ENCODE peak calls at places on chromosomes 6 and 20, in ten cellular contexts. E is CD8-positive, alpha-beta memory T cell; Y is fibroblast of pulmonary artery; I is SJSA1; Z is breast epithelium; A is HFF-Myc; Q is astrocyte of the spinal cord; G is gastrocnemius medialis; S is psoas muscle; D is left ventricle myocardium inferior. R is an unnamed sample.

GRCh38 chr20:24989162-24989561 is 3.4 kb downstream of the APMAP start:
- DNase-seq in E (no peak), Y (no peak), I (no peak), Z (no peak), A (no peak), Q (no peak), G (peak), S (peak), D (no peak), R (no peak)

GRCh38 chr6:75118925-75119515 is 86.8 kb downstream of the COL12A1 start:
- DNase-seq in E (no peak), Y (no peak), I (no peak), Z (no peak), A (no peak), Q (no peak), G (no peak), S (no peak), D (no peak), R (no peak)

GRCh38 chr6:11810039-11810541 is 31.5 kb upstream of the ADTRP start:
- DNase-seq in E (no peak), Y (peak), I (peak), Z (no peak), A (peak), Q (peak), G (peak), S (peak), D (peak), R (peak)

GRCh38 chr20:25540273-25540672 is 45.1 kb downstream of the NINL start:
- DNase-seq in E (no peak), Y (peak), I (no peak), Z (no peak), A (no peak), Q (peak), G (no peak), S (no peak), D (peak), R (no peak)

GRCh38 chr6:10901751-10902150 is 14.9 kb downstream of the SYCP2L start:
- DNase-seq in E (no peak), Y (no peak), I (no peak), Z (no peak), A (no peak), Q (no peak), G (no peak), S (no peak), D (no peak), R (no peak)

GRCh38 chr6:125787791-125788190 is 3.0 kb upstream of the NCOA7 start:
- DNase-seq in E (no peak), Y (peak), I (no peak), Z (no peak), A (no peak), Q (peak), G (no peak), S (no peak), D (no peak), R (no peak)

GRCh38 chr6:162887981-162888689 is 160.4 kb downstream of the PACRG start:
- DNase-seq in E (no peak), Y (no peak), I (no peak), Z (no peak), A (no peak), Q (no peak), G (peak), S (no peak), D (peak), R (no peak)

GRCh38 chr6:107102414-107102805 is 12.9 kb downstream of the BEND3 start:
- DNase-seq in E (no peak), Y (no peak), I (no peak), Z (no peak), A (no peak), Q (no peak), G (no peak), S (no peak), D (no peak), R (peak)

GRCh38 chr6:46437671-46438221 is 53.5 kb downstream of the RCAN2 start:
- DNase-seq in E (no peak), Y (no peak), I (peak), Z (no peak), A (no peak), Q (peak), G (peak), S (no peak), D (no peak), R (no peak)

GRCh38 chr6:166541876-166542579 is 44.5 kb downstream of the RAMACL start:
- DNase-seq in E (no peak), Y (no peak), I (peak), Z (no peak), A (no peak), Q (no peak), G (no peak), S (no peak), D (no peak), R (peak)

GRCh38 chr6:170184324-170184723 is 106.6 kb downstream of the DLL1 start:
- DNase-seq in E (no peak), Y (no peak), I (no peak), Z (no peak), A (no peak), Q (no peak), G (no peak), S (no peak), D (no peak), R (no peak)

GRCh38 chr6:169812257-169812644 is 60.8 kb downstream of the ERMARD start:
- DNase-seq in E (no peak), Y (no peak), I (no peak), Z (no peak), A (no peak), Q (no peak), G (no peak), S (no peak), D (no peak), R (no peak)

GRCh38 chr6:39887692-39888450 is 46.4 kb downstream of the MOCS1 start:
- DNase-seq in E (no peak), Y (peak), I (peak), Z (no peak), A (peak), Q (peak), G (peak), S (peak), D (peak), R (no peak)

GRCh38 chr20:10502098-10502526 is 67.0 kb downstream of the SLX4IP start:
- DNase-seq in E (peak), Y (no peak), I (no peak), Z (no peak), A (no peak), Q (no peak), G (no peak), S (no peak), D (no peak), R (no peak)

GRCh38 chr6:127298475-127298874 is 31.8 kb downstream of the RNF146 start:
- DNase-seq in E (no peak), Y (peak), I (no peak), Z (no peak), A (no peak), Q (no peak), G (no peak), S (no peak), D (no peak), R (no peak)

GRCh38 chr6:3451498-3451897 is 5.4 kb downstream of the SLC22A23 start:
- DNase-seq in E (no peak), Y (peak), I (no peak), Z (no peak), A (no peak), Q (no peak), G (no peak), S (no peak), D (no peak), R (no peak)

GRCh38 chr6:63486196-63486595 is 86.1 kb upstream of the LOC128125822 start:
- DNase-seq in E (no peak), Y (no peak), I (no peak), Z (no peak), A (no peak), Q (no peak), G (no peak), S (no peak), D (no peak), R (no peak)

GRCh38 chr6:165644586-165645266 is 18.3 kb downstream of the PDE10A start:
- DNase-seq in E (no peak), Y (no peak), I (no peak), Z (no peak), A (no peak), Q (no peak), G (no peak), S (no peak), D (no peak), R (no peak)

GRCh38 chr6:81023007-81023582 is 729.4 kb downstream of the TENT5A start:
- DNase-seq in E (no peak), Y (peak), I (no peak), Z (no peak), A (peak), Q (peak), G (no peak), S (no peak), D (no peak), R (no peak)

GRCh38 chr6:18632670-18633410 is 245.7 kb downstream of the RNF144B start:
- DNase-seq in E (no peak), Y (peak), I (no peak), Z (no peak), A (peak), Q (peak), G (no peak), S (no peak), D (no peak), R (no peak)

GRCh38 chr6:32954212-32954745 is 1.4 kb upstream of the HLA-DMA start:
- DNase-seq in E (no peak), Y (no peak), I (no peak), Z (no peak), A (no peak), Q (no peak), G (no peak), S (no peak), D (no peak), R (no peak)

GRCh38 chr6:44676826-44677433 is 289.4 kb downstream of the CDC5L start:
- DNase-seq in E (no peak), Y (no peak), I (no peak), Z (no peak), A (no peak), Q (no peak), G (no peak), S (no peak), D (no peak), R (no peak)

GRCh38 chr6:125867483-125867935 is 76.7 kb downstream of the NCOA7 start:
- DNase-seq in E (no peak), Y (peak), I (peak), Z (peak), A (peak), Q (peak), G (no peak), S (no peak), D (no peak), R (no peak)

GRCh38 chr6:89034586-89035251 is 45.8 kb upstream of the PNRC1 start:
- DNase-seq in E (no peak), Y (peak), I (no peak), Z (no peak), A (no peak), Q (peak), G (peak), S (no peak), D (peak), R (no peak)

GRCh38 chr6:101747711-101748110 is 354.2 kb downstream of the GRIK2 start:
- DNase-seq in E (no peak), Y (peak), I (no peak), Z (no peak), A (no peak), Q (no peak), G (no peak), S (no peak), D (no peak), R (no peak)

GRCh38 chr20:62376112-62377063 is 9.3 kb upstream of the LAMA5 start:
- DNase-seq in E (no peak), Y (peak), I (peak), Z (no peak), A (no peak), Q (no peak), G (peak), S (peak), D (no peak), R (no peak)

GRCh38 chr6:15534970-15535369 is 127.9 kb downstream of the DTNBP1 start:
- DNase-seq in E (no peak), Y (no peak), I (no peak), Z (no peak), A (no peak), Q (no peak), G (no peak), S (no peak), D (no peak), R (no peak)

GRCh38 chr6:37396571-37397185 is 36.3 kb upstream of the CMTR1 start:
- DNase-seq in E (no peak), Y (peak), I (peak), Z (no peak), A (no peak), Q (peak), G (no peak), S (no peak), D (no peak), R (no peak)

GRCh38 chr6:1913572-1913971 is 303.9 kb downstream of the FOXC1 start:
- DNase-seq in E (no peak), Y (no peak), I (no peak), Z (no peak), A (no peak), Q (no peak), G (no peak), S (no peak), D (no peak), R (no peak)

GRCh38 chr6:34030831-34031566 is 114.9 kb downstream of the GRM4 start:
- DNase-seq in E (no peak), Y (no peak), I (no peak), Z (no peak), A (no peak), Q (no peak), G (no peak), S (no peak), D (no peak), R (no peak)

GRCh38 chr6:11328613-11329247 is 96.3 kb upstream of the NEDD9 start:
- DNase-seq in E (no peak), Y (peak), I (no peak), Z (no peak), A (no peak), Q (peak), G (no peak), S (no peak), D (no peak), R (no peak)

GRCh38 chr6:89044988-89045387 is 35.6 kb upstream of the PNRC1 start:
- DNase-seq in E (no peak), Y (no peak), I (no peak), Z (no peak), A (no peak), Q (no peak), G (no peak), S (no peak), D (peak), R (no peak)

DNA sequence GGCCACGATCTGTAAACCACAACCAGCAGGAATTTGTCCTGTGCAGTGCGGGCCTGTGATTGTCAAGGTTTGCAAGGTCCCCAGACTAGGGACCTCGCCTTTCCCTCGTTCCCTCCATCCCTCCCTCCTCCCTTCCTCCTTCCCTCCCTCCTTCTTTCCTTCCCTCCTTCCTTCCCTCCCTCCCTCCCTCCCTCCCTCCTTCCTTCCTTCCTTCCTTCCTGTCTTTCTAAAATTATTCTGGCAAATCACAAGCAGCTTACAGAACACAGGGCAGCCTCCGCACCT is 205.2 kb upstream of the RIN2 start:
- DNase-seq in E (no peak), Y (no peak), I (no peak), Z (no peak), A (no peak), Q (no peak), G (no peak), S (no peak), D (no peak), R (no peak)
- H3K4me3 ChIP-seq in E (no peak), Y (no peak), I (no peak), Z (no peak), A (no peak), Q (no peak), G (no peak), S (no peak), D (no peak), R (no peak)

GRCh38 chr20:22557403-22558276 is 26.7 kb downstream of the FOXA2 start:
- DNase-seq in E (no peak), Y (no peak), I (no peak), Z (no peak), A (no peak), Q (no peak), G (no peak), S (no peak), D (no peak), R (no peak)

GRCh38 chr20:22556565-22557056 is 27.8 kb downstream of the FOXA2 start:
- DNase-seq in E (no peak), Y (no peak), I (no peak), Z (no peak), A (no peak), Q (no peak), G (no peak), S (no peak), D (no peak), R (no peak)

GRCh38 chr20:22559711-22560305 is 24.6 kb downstream of the FOXA2 start:
- DNase-seq in E (no peak), Y (no peak), I (no peak), Z (no peak), A (no peak), Q (no peak), G (no peak), S (no peak), D (no peak), R (no peak)

GRCh38 chr20:22555791-22556564 is 28.4 kb downstream of the FOXA2 start:
- DNase-seq in E (no peak), Y (no peak), I (no peak), Z (no peak), A (no peak), Q (no peak), G (no peak), S (no peak), D (no peak), R (no peak)

DNA sequence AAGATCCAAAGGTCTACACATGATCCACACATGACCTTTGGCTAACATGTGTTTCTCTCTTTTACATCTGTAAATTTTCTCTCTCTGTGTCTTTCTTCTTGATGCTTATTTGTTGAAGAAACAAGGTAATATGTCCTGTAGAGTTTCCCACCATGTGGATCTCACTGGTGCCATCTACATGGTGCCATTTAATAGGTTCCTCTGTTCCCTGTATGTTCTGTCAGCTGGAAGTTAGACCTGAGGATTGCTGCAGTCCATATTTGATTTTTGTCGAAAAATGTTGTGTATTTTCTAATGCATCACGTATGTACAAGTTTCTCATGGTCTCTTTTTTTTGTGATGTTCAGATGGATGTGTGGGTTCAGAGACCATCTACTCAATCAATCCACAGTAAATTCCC is 30.0 kb downstream of the FOXA2 start:
- DNase-seq in E (no peak), Y (no peak), I (no peak), Z (no peak), A (no peak), Q (no peak), G (no peak), S (no peak), D (no peak), R (no peak)
- H3K4me3 ChIP-seq in E (no peak), Y (no peak), I (no peak), Z (no peak), A (no peak), Q (no peak), G (no peak), S (no peak), D (no peak), R (no peak)

GRCh38 chr6:23981923-23982322 is 144.1 kb upstream of the NRSN1 start:
- DNase-seq in E (no peak), Y (no peak), I (no peak), Z (no peak), A (no peak), Q (no peak), G (no peak), S (no peak), D (no peak), R (no peak)
- H3K4me3 ChIP-seq in E (no peak), Y (no peak), I (no peak), Z (no peak), A (no peak), Q (no peak), G (no peak), S (no peak), D (no peak), R (no peak)

GRCh38 chr6:110357298-110357695 is 852 bp downstream of the METTL24 start:
- DNase-seq in E (no peak), Y (peak), I (no peak), Z (no peak), A (no peak), Q (no peak), G (no peak), S (no peak), D (no peak), R (no peak)
- H3K4me3 ChIP-seq in E (peak), Y (peak), I (no peak), Z (peak), A (peak), Q (peak), G (peak), S (peak), D (peak), R (peak)

DNA sequence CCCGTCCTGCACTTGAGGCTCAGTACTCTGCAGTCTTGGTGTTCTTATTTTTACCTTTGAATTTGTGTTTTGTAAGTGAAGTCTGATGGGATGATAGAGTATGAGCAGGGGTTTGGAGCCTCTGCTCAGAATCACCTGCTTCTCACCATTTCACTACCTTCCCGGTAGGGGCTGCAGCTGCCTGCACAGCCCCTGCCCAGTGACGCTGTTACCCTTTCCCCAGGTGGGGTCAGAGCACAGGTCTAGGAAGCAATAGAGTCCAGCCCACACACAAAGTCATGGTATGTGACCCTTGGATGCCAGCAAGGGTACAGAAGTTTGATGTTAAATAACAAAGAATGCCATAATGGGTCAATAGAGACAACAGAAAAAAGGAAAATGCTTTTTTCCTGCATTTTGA is 101.8 kb upstream of the TCF21 start:
- DNase-seq in E (no peak), Y (no peak), I (no peak), Z (no peak), A (no peak), Q (no peak), G (no peak), S (no peak), D (no peak), R (no peak)
- H3K4me3 ChIP-seq in E (no peak), Y (no peak), I (no peak), Z (no peak), A (no peak), Q (no peak), G (no peak), S (no peak), D (no peak), R (no peak)

GRCh38 chr6:84260926-84261325 is 33.5 kb upstream of the CEP162 start:
- DNase-seq in E (no peak), Y (no peak), I (no peak), Z (no peak), A (no peak), Q (no peak), G (no peak), S (no peak), D (no peak), R (no peak)

GRCh38 chr6:84260186-84260585 is 32.7 kb upstream of the CEP162 start:
- DNase-seq in E (no peak), Y (no peak), I (no peak), Z (no peak), A (no peak), Q (no peak), G (no peak), S (no peak), D (no peak), R (no peak)

GRCh38 chr6:84255641-84256040 is 28.2 kb upstream of the CEP162 start:
- DNase-seq in E (no peak), Y (no peak), I (no peak), Z (no peak), A (no peak), Q (no peak), G (no peak), S (no peak), D (no peak), R (no peak)

GRCh38 chr6:84258866-84259265 is 31.4 kb upstream of the CEP162 start:
- DNase-seq in E (no peak), Y (no peak), I (no peak), Z (no peak), A (no peak), Q (no peak), G (no peak), S (no peak), D (no peak), R (no peak)

GRCh38 chr6:84258268-84258667 is 30.8 kb upstream of the CEP162 start:
- DNase-seq in E (no peak), Y (no peak), I (peak), Z (no peak), A (no peak), Q (no peak), G (no peak), S (no peak), D (no peak), R (no peak)
- H3K4me3 ChIP-seq in E (no peak), Y (peak), I (peak), Z (no peak), A (no peak), Q (no peak), G (no peak), S (no peak), D (peak), R (no peak)

GRCh38 chr20:1490643-1491042 is 577 bp downstream of the SIRPB2 start:
- DNase-seq in E (no peak), Y (no peak), I (no peak), Z (no peak), A (no peak), Q (no peak), G (no peak), S (no peak), D (no peak), R (no peak)

GRCh38 chr20:1489764-1490436 is 1.3 kb downstream of the SIRPB2 start:
- DNase-seq in E (no peak), Y (no peak), I (no peak), Z (no peak), A (no peak), Q (no peak), G (peak), S (no peak), D (no peak), R (no peak)

GRCh38 chr20:1489328-1489727 is 1.9 kb downstream of the SIRPB2 start:
- DNase-seq in E (no peak), Y (no peak), I (no peak), Z (no peak), A (no peak), Q (no peak), G (no peak), S (no peak), D (no peak), R (no peak)

GRCh38 chr20:1491891-1492642 is 847 bp upstream of the SIRPB2 start:
- DNase-seq in E (no peak), Y (peak), I (no peak), Z (no peak), A (no peak), Q (no peak), G (no peak), S (no peak), D (no peak), R (no peak)

GRCh38 chr20:1491281-1491840 is at the start of gene SIRPB2:
- DNase-seq in E (no peak), Y (peak), I (no peak), Z (no peak), A (no peak), Q (no peak), G (peak), S (no peak), D (peak), R (no peak)
- H3K4me3 ChIP-seq in E (no peak), Y (no peak), I (no peak), Z (peak), A (no peak), Q (no peak), G (no peak), S (peak), D (peak), R (peak)

GRCh38 chr6:68636710-68637470 is 1.8 kb downstream of the ADGRB3 start:
- DNase-seq in E (no peak), Y (no peak), I (no peak), Z (no peak), A (no peak), Q (no peak), G (no peak), S (no peak), D (no peak), R (no peak)
- H3K4me3 ChIP-seq in E (no peak), Y (peak), I (no peak), Z (no peak), A (no peak), Q (peak), G (peak), S (peak), D (peak), R (no peak)

R was measured in lower leg skin.